ENCODE peak calls at places on chromosome 1, in five cellular contexts. G is non-pigmented ciliary epithelial cell; E is naive thymus-derived CD8-positive, alpha-beta T cell; D is psoas muscle; B is fibroblast of lung. S is an unnamed sample.
A peak's percentile ranks its signal among the peaks of the same experiment; 100 is the strongest.

GRCh38 chr1:3350441-3351261 is 103.8 kb upstream of the ARHGEF16 start:
- DNase-seq in E (no peak), G (no peak), B (no peak), D (peak; percentile 67), S (no peak)

GRCh38 chr1:91546301-91546581 is 45.6 kb downstream of the CDC7 start:
- DNase-seq in B (no peak), G (no peak), D (no peak), E (no peak), S (no peak)

GRCh38 chr1:201631037-201631436 is 92.1 kb downstream of the NAV1 start:
- DNase-seq in E (no peak), G (no peak), D (no peak), B (no peak), S (no peak)

GRCh38 chr1:85330711-85331290 is 54.4 kb upstream of the BCL10 start:
- DNase-seq in B (peak; percentile 99), G (peak; percentile 97), E (no peak), D (no peak), S (no peak)

GRCh38 chr1:17272641-17273040 is 23.7 kb downstream of the PADI3 start:
- DNase-seq in D (no peak), E (no peak), G (no peak), B (no peak), S (no peak)

GRCh38 chr1:160565568-160565967 is 13.7 kb downstream of the CD84 start:
- DNase-seq in G (no peak), E (no peak), D (no peak), B (no peak), S (no peak)

GRCh38 chr1:10755977-10756521 is 40.4 kb downstream of the CASZ1 start:
- DNase-seq in D (peak; percentile 84), B (peak; percentile 6), G (no peak), E (peak; percentile 75), S (no peak)

GRCh38 chr1:64540265-64540791 is 70.4 kb downstream of the CACHD1 start:
- DNase-seq in D (no peak), E (peak; percentile 46), G (no peak), B (peak; percentile 53), S (no peak)

S was measured in smooth muscle cell of the brain vasculature.